ENCODE peak calls at places on chromosomes 6 and 20, in five cellular contexts. U is nephron progenitor cell, X is neural crest cell, O is fibroblast of pulmonary artery, P is RWPE1. M is an unnamed sample.

GRCh38 chr20:3403741-3404140 is 3.7 kb downstream of the DNAAF9 start:
- DNase-seq in U (no peak), X (no peak), O (no peak), P (no peak), M (no peak)

GRCh38 chr6:67896476-67896875 is 738.6 kb upstream of the ADGRB3 start:
- DNase-seq in U (no peak), X (no peak), O (peak), P (no peak), M (no peak)

GRCh38 chr6:28944412-28945006 is 20.7 kb upstream of the TRIM27 start:
- DNase-seq in U (peak), X (peak), O (peak), P (peak), M (peak)

GRCh38 chr6:15715060-15715459 is 52.2 kb upstream of the DTNBP1 start:
- DNase-seq in U (no peak), X (no peak), O (no peak), P (peak), M (no peak)

GRCh38 chr20:22586645-22587310 is 2.4 kb upstream of the FOXA2 start:
- DNase-seq in U (peak), X (no peak), O (no peak), P (peak), M (peak)

GRCh38 chr6:33289784-33290315 is 449 bp downstream of the PFDN6 start:
- DNase-seq in U (no peak), X (no peak), O (no peak), P (no peak), M (no peak)

GRCh38 chr6:144405173-144405572 is 120.0 kb downstream of the UTRN start:
- DNase-seq in U (no peak), X (no peak), O (peak), P (no peak), M (no peak)

GRCh38 chr20:24992420-24993205 is at the start of gene APMAP:
- DNase-seq in U (peak), X (peak), O (peak), P (peak), M (peak)

GRCh38 chr20:64242797-64243475 is 12.6 kb upstream of the PCMTD2 start:
- DNase-seq in U (no peak), X (no peak), O (no peak), P (no peak), M (no peak)

DNA sequence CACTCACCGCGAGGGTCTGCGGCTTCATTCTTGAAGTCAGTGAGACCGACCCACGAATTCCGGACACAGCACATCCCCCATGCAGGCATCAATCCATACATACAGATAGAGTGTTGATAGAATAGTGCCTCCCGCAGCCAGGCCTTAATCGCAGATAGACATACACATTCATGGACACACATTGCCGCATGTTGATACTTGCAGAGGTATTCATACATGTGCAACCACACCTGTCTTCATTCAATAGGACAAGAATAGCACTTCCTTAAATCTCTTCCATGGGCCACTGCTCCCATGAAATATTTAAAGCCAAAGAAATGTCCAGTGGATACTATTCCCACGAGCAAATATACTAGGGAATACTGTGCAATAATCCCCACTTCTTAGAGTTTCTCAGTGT is 170.5 kb downstream of the FRK start:
- DNase-seq in U (no peak), X (no peak), O (no peak), P (no peak), M (no peak)
- TF ChIP-seq CTCF in U (no peak), X (no peak), O (no peak), P (no peak), M (no peak)

GRCh38 chr6:105077592-105078463 is 102.0 kb downstream of the POPDC3 start:
- DNase-seq in U (no peak), X (no peak), O (peak), P (peak), M (no peak)
- TF ChIP-seq CTCF in U (peak), X (peak), O (peak), P (peak), M (peak)

GRCh38 chr20:50625986-50626677 is 65.2 kb downstream of the RIPOR3 start:
- DNase-seq in U (peak), X (no peak), O (peak), P (no peak), M (peak)
- TF ChIP-seq CTCF in U (peak), X (peak), O (peak), P (no peak), M (peak)

DNA sequence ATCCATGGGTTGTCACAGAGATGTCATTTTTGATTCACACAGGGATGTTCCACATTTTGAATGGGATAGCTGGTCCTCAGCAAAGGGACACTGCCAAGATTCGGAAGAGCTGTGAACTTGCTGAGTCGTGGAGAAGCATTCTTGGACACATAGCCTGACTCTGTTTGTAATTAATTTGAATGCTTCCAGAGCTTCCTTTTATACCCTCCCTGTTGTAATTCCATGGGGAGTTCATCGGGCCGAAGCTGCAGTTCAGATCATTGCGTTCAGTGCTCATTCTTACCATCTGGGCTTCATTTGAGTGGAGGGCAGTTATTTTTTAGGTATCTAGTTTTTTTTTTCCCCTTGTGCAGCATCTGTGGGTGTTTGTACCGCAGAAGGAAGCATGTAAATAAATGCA is 126.5 kb downstream of the SLC24A3 start:
- DNase-seq in U (no peak), X (no peak), O (no peak), P (no peak), M (no peak)
- TF ChIP-seq CTCF in U (no peak), X (no peak), O (no peak), P (no peak), M (no peak)

DNA sequence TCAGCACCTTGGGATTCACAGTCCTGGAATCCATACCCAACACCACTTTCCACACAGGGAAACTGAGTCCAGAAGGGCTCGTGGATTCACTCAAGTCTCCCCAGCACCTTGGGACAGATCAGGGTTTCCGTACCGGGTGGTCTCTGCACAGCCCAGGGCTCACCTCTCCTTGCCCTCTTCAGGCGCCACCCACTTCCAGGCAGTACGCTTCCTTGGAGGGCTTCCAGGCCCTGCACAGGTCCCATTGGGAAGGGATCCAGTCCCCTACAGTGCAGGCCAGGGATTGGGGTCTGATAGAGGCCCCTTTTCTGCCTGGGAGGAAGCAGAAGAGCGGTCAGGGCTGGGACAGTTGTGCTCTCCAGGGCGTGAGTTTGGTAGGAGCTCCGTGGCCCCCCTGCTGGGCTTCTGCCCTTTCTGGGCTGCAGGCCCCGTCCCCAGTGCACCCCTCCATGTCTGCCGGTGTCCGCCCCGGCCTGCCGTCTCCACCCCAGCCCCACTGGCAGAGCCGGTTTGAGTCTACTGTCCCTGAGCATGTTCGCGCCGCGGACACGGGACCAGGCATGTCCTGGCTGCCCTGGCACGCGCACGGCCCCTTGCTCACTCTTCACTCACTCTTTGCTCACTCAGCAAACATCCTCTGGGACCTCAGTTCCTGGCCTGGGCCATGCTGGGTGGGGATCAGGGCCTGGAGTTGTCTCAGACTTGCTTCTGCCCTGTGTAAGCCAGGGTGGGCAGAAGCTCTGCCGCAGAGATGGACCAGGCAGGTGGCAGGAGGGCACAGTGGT is 12.6 kb downstream of the SRC start:
- DNase-seq in U (no peak), X (no peak), O (no peak), P (peak), M (no peak)
- TF ChIP-seq CTCF in U (no peak), X (no peak), O (no peak), P (no peak), M (no peak)

GRCh38 chr6:159311618-159312017 is 142.4 kb downstream of the FNDC1 start:
- DNase-seq in U (no peak), X (no peak), O (no peak), P (no peak), M (peak)
- TF ChIP-seq CTCF in U (no peak), X (no peak), O (no peak), P (no peak), M (no peak)

M was measured in Calu3.